ENCODE peak calls at places on chromosomes 13 and 19, in six cellular contexts. S, P, O, T, M and H are unnamed samples.

GRCh38 chr13:107205318-107206112 is 637.6 kb upstream of the ARGLU1 start:
- DNase-seq in S (peak), P (peak), O (peak), T (peak), M (peak), H (peak)

GRCh38 chr19:6616011-6616410 is 25.1 kb upstream of the CD70 start:
- DNase-seq in S (no peak), P (no peak), O (peak), T (peak), M (no peak), H (no peak)

GRCh38 chr19:5299137-5299536 is 41.5 kb downstream of the PTPRS start:
- DNase-seq in S (no peak), P (no peak), O (no peak), T (no peak), M (no peak), H (no peak)

GRCh38 chr13:31797154-31797775 is 57.9 kb downstream of the RXFP2 start:
- DNase-seq in S (peak), P (peak), O (peak), T (peak), M (no peak), H (peak)

GRCh38 chr13:97279913-97280312 is 57.8 kb downstream of the MBNL2 start:
- DNase-seq in S (no peak), P (no peak), O (no peak), T (peak), M (no peak), H (no peak)

GRCh38 chr19:34096020-34096915 is 76.0 kb upstream of the LSM14A start:
- DNase-seq in S (peak), P (peak), O (peak), T (peak), M (no peak), H (peak)

GRCh38 chr19:49677232-49677881 is at the start of gene PRMT1:
- DNase-seq in S (peak), P (peak), O (no peak), T (no peak), M (peak), H (no peak)

GRCh38 chr19:19539738-19540703 is 2.0 kb downstream of the CILP2 start:
- DNase-seq in S (no peak), P (no peak), O (no peak), T (no peak), M (peak), H (no peak)

GRCh38 chr19:58277748-58278147 is 1.0 kb upstream of the ZNF8 start:
- DNase-seq in S (no peak), P (no peak), O (no peak), T (no peak), M (no peak), H (no peak)

GRCh38 chr13:87676254-87677042 is 5.3 kb downstream of the SLITRK5 start:
- DNase-seq in S (no peak), P (no peak), O (no peak), T (no peak), M (no peak), H (no peak)

GRCh38 chr19:3383121-3383722 is 16.8 kb downstream of the NFIC start:
- DNase-seq in S (no peak), P (no peak), O (no peak), T (peak), M (no peak), H (no peak)